ENCODE peak calls at places on chromosomes 16 and 17, in five cellular contexts. M is PC-3, H is fibroblast of lung, W is MM.1S, K is HCT116. I is an unnamed sample.

GRCh38 chr17:77254961-77255741 is 114.4 kb downstream of the SEC14L1 start:
- DNase-seq in M (peak), H (peak), W (no peak), K (peak), I (no peak)

GRCh38 chr17:60888812-60889709 is 211.4 kb downstream of the BCAS3 start:
- DNase-seq in M (peak), H (no peak), W (no peak), K (no peak), I (no peak)

GRCh38 chr17:76593338-76593737 is 7.7 kb upstream of the ST6GALNAC2 start:
- DNase-seq in M (peak), H (no peak), W (no peak), K (peak), I (no peak)

GRCh38 chr17:20315821-20316220 is 151.5 kb downstream of the LGALS9B start:
- DNase-seq in M (no peak), H (no peak), W (peak), K (no peak), I (no peak)

GRCh38 chr16:81040837-81041236 is 5.2 kb downstream of the ATMIN start:
- DNase-seq in M (no peak), H (no peak), W (no peak), K (no peak), I (no peak)

GRCh38 chr16:28505489-28506137 is 1.0 kb downstream of the IL27 start:
- DNase-seq in M (no peak), H (no peak), W (no peak), K (no peak), I (no peak)

GRCh38 chr17:56499799-56500388 is 93.6 kb upstream of the NOG start:
- DNase-seq in M (peak), H (peak), W (peak), K (peak), I (peak)

GRCh38 chr17:73555199-73555810 is 88.9 kb downstream of the SDK2 start:
- DNase-seq in M (no peak), H (no peak), W (no peak), K (no peak), I (no peak)

GRCh38 chr17:2691965-2692780 is 19.4 kb downstream of the CLUH start:
- DNase-seq in M (no peak), H (no peak), W (no peak), K (no peak), I (no peak)

GRCh38 chr16:85029413-85029794 is 1.8 kb downstream of the KIAA0513 start:
- DNase-seq in M (peak), H (peak), W (peak), K (no peak), I (peak)

GRCh38 chr17:69460963-69461922 is 46.7 kb downstream of the MAP2K6 start:
- DNase-seq in M (no peak), H (no peak), W (no peak), K (no peak), I (no peak)

GRCh38 chr17:78832541-78832810 is 8.1 kb downstream of the USP36 start:
- DNase-seq in M (no peak), H (no peak), W (no peak), K (no peak), I (no peak)

GRCh38 chr17:1515640-1516402 is 591 bp downstream of the INPP5K start:
- DNase-seq in M (peak), H (peak), W (peak), K (peak), I (peak)

GRCh38 chr16:30526137-30526822 is at the start of gene ZNF768:
- DNase-seq in M (peak), H (peak), W (no peak), K (no peak), I (peak)

GRCh38 chr17:36931697-36932382 is 5.4 kb upstream of the LHX1 start:
- DNase-seq in M (no peak), H (peak), W (no peak), K (no peak), I (no peak)

GRCh38 chr16:1548727-1549126 is 15.3 kb downstream of the TMEM204 start:
- DNase-seq in M (no peak), H (no peak), W (no peak), K (no peak), I (no peak)

GRCh38 chr16:1550696-1551095 is 17.2 kb downstream of the TMEM204 start:
- DNase-seq in M (no peak), H (no peak), W (no peak), K (no peak), I (no peak)

GRCh38 chr16:1546430-1546829 is 13.0 kb downstream of the TMEM204 start:
- DNase-seq in M (no peak), H (no peak), W (no peak), K (no peak), I (no peak)

GRCh38 chr16:1550061-1550460 is 16.6 kb downstream of the TMEM204 start:
- DNase-seq in M (no peak), H (no peak), W (no peak), K (no peak), I (no peak)

DNA sequence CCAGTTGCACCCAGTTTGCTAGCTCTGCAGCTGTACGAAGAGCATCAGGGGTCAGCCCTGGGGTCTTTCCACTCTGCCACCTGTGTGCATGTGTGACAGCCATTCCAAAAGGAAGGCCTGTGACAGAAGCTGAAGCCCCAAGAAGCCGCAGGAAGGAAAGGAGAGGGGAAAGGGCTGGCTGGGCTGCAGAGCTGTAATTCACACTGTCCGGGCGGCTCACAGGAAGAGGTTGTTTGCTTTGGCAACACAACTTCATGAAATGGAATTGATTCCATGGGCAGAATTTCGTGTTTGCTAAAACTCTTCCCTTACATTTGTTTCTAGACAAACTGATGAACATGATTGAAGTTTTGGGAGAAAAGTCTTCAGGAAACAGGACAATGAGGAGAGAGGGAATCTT is 14.8 kb downstream of the TMEM204 start:
- DNase-seq in M (peak), H (no peak), W (no peak), K (no peak), I (no peak)
- H3K9ac ChIP-seq in M (no peak), H (no peak), W (no peak), K (no peak), I (no peak)

GRCh38 chr17:57875109-57876022 is 25.5 kb upstream of the MRPS23 start:
- DNase-seq in M (peak), H (peak), W (peak), K (peak), I (peak)
- H2AFZ ChIP-seq in M (peak), H (no peak), W (peak), K (no peak), I (no peak)

GRCh38 chr17:58059141-58059540 is 24.1 kb upstream of the DYNLL2 start:
- DNase-seq in M (peak), H (no peak), W (no peak), K (no peak), I (no peak)
- H3K9ac ChIP-seq in M (no peak), H (no peak), W (no peak), K (no peak), I (no peak)

DNA sequence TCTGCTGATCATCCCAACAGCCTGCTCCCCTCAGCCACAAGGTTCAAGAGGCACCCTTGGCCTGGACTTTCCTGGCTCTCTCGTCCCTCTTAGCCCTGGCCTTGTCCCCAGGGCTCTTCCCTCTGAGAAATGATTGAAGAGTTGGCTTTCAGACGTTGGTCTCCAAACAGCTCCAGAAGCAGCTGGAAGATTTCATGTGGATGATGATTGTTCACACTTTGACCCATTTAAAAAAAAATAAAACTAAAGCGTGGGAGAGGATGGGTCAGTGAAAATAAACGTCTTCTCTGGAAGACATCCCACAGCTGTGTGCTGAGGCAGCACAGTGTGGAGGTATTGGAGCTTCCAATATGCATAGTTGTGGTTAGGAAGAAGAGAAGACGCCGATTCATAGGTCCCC is 54.7 kb upstream of the CDH11 start:
- DNase-seq in M (no peak), H (peak), W (no peak), K (no peak), I (no peak)
- H2AFZ ChIP-seq in M (no peak), H (no peak), W (no peak), K (no peak), I (no peak)